ENCODE peak calls at places on chromosomes 6 and 20, in nine cellular contexts. One of them, this sample, is unnamed. For H3K9me3, the result is how much of the 10 kb centered on the place peaks cover.

GRCh38 chr20:50308513-50309279 is 118.1 kb downstream of the CEBPB start:
- DNase-seq in stomach: peak
- DNase-seq in fibroblast of lung: peak
- DNase-seq in ovary: peak
- DNase-seq in psoas muscle: peak
- DNase-seq in right atrium auricular region: peak
- DNase-seq in spleen: peak
- DNase-seq in hepatocyte: peak
- DNase-seq in H9: peak
- DNase-seq in this sample: peak

GRCh38 chr6:77326029-77326428 is 137.3 kb downstream of the HTR1B start:
- DNase-seq in stomach: no peak
- DNase-seq in fibroblast of lung: no peak
- DNase-seq in ovary: no peak
- DNase-seq in psoas muscle: no peak
- DNase-seq in right atrium auricular region: no peak
- DNase-seq in spleen: no peak
- DNase-seq in hepatocyte: no peak
- DNase-seq in H9: no peak
- DNase-seq in this sample: no peak

GRCh38 chr6:130935978-130936377 is 108.8 kb downstream of the SMLR1 start:
- DNase-seq in stomach: no peak
- DNase-seq in fibroblast of lung: no peak
- DNase-seq in ovary: no peak
- DNase-seq in psoas muscle: no peak
- DNase-seq in right atrium auricular region: no peak
- DNase-seq in spleen: no peak
- DNase-seq in hepatocyte: no peak
- DNase-seq in H9: no peak
- DNase-seq in this sample: no peak

GRCh38 chr6:7590918-7591302 is 912 bp downstream of the SNRNP48 start:
- DNase-seq in stomach: no peak
- DNase-seq in fibroblast of lung: peak
- DNase-seq in ovary: no peak
- DNase-seq in psoas muscle: no peak
- DNase-seq in right atrium auricular region: no peak
- DNase-seq in spleen: no peak
- DNase-seq in hepatocyte: peak
- DNase-seq in H9: no peak
- DNase-seq in this sample: peak

GRCh38 chr6:80132942-80133517 is 26.6 kb downstream of the BCKDHB start:
- DNase-seq in stomach: peak
- DNase-seq in fibroblast of lung: peak
- DNase-seq in ovary: peak
- DNase-seq in psoas muscle: peak
- DNase-seq in right atrium auricular region: peak
- DNase-seq in spleen: no peak
- DNase-seq in hepatocyte: peak
- DNase-seq in H9: peak
- DNase-seq in this sample: peak

GRCh38 chr6:42137192-42137753 is 5.1 kb downstream of the C6orf132 start:
- DNase-seq in stomach: peak
- DNase-seq in fibroblast of lung: no peak
- DNase-seq in ovary: no peak
- DNase-seq in psoas muscle: no peak
- DNase-seq in right atrium auricular region: no peak
- DNase-seq in spleen: no peak
- DNase-seq in hepatocyte: peak
- DNase-seq in H9: peak
- DNase-seq in this sample: no peak

GRCh38 chr20:45104786-45105185 is 3.9 kb upstream of the KCNS1 start:
- DNase-seq in stomach: no peak
- DNase-seq in fibroblast of lung: peak
- DNase-seq in ovary: no peak
- DNase-seq in psoas muscle: no peak
- DNase-seq in right atrium auricular region: no peak
- DNase-seq in spleen: no peak
- DNase-seq in hepatocyte: no peak
- DNase-seq in H9: no peak
- DNase-seq in this sample: no peak

GRCh38 chr6:33205172-33206026 is 944 bp downstream of the HSD17B8 start:
- DNase-seq in stomach: no peak
- DNase-seq in fibroblast of lung: no peak
- DNase-seq in ovary: no peak
- DNase-seq in psoas muscle: no peak
- DNase-seq in right atrium auricular region: no peak
- DNase-seq in spleen: peak
- DNase-seq in hepatocyte: peak
- DNase-seq in H9: no peak
- DNase-seq in this sample: no peak

GRCh38 chr6:139129284-139129683 is 5.6 kb upstream of the HECA start:
- DNase-seq in stomach: no peak
- DNase-seq in fibroblast of lung: peak
- DNase-seq in ovary: no peak
- DNase-seq in psoas muscle: no peak
- DNase-seq in right atrium auricular region: no peak
- DNase-seq in spleen: no peak
- DNase-seq in hepatocyte: no peak
- DNase-seq in H9: no peak
- DNase-seq in this sample: no peak

GRCh38 chr6:38720295-38720694 is 5.2 kb downstream of the DNAH8 start:
- DNase-seq in stomach: no peak
- DNase-seq in fibroblast of lung: no peak
- DNase-seq in ovary: no peak
- DNase-seq in psoas muscle: no peak
- DNase-seq in right atrium auricular region: no peak
- DNase-seq in spleen: no peak
- DNase-seq in hepatocyte: no peak
- DNase-seq in H9: peak
- DNase-seq in this sample: no peak
- TF ChIP-seq CTCF in stomach: no peak
- TF ChIP-seq CTCF in fibroblast of lung: no peak
- TF ChIP-seq CTCF in ovary: no peak
- TF ChIP-seq CTCF in psoas muscle: no peak
- TF ChIP-seq CTCF in right atrium auricular region: no peak
- TF ChIP-seq CTCF in spleen: no peak
- TF ChIP-seq CTCF in hepatocyte: peak
- TF ChIP-seq CTCF in H9: peak
- TF ChIP-seq CTCF in this sample: no peak

DNA sequence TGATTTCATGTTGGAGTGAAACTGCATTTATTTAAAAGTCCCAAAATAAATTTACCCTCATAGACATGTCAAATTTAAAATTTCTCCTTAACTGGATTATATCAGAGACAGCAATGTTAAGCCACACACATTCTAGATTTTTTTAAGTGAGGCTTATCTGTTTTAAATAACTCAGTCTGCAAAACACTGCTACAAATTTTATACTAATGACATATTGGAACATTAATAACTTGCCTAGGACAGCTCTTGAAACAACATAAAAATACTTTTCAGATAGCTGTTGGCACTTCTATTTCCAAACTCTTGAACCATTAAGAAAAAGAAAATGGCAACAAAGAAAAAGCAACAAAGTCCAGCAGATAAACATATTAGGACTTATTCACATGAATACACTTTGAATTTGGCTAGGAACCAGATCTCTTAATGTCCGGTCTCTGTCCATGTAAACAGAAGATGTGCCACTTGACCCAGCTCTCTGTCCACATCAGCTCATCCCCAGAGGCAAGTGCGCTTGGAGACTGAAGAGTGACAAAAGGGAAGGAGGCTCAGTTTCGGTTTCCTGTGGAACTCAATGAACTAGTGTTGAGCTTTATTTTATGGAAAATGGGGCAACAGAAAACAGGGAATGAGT is 219.3 kb upstream of the THBS2 start:
- DNase-seq in stomach: no peak
- DNase-seq in fibroblast of lung: no peak
- DNase-seq in ovary: no peak
- DNase-seq in psoas muscle: no peak
- DNase-seq in right atrium auricular region: no peak
- DNase-seq in spleen: no peak
- DNase-seq in hepatocyte: no peak
- DNase-seq in H9: no peak
- DNase-seq in this sample: no peak
- H3K9me3 ChIP-seq in stomach: under half
- H3K9me3 ChIP-seq in fibroblast of lung: under half
- H3K9me3 ChIP-seq in ovary: under half
- H3K9me3 ChIP-seq in psoas muscle: under half
- H3K9me3 ChIP-seq in right atrium auricular region: under half
- H3K9me3 ChIP-seq in spleen: half or more
- H3K9me3 ChIP-seq in hepatocyte: under half
- H3K9me3 ChIP-seq in H9: under half
- H3K9me3 ChIP-seq in this sample: under half

DNA sequence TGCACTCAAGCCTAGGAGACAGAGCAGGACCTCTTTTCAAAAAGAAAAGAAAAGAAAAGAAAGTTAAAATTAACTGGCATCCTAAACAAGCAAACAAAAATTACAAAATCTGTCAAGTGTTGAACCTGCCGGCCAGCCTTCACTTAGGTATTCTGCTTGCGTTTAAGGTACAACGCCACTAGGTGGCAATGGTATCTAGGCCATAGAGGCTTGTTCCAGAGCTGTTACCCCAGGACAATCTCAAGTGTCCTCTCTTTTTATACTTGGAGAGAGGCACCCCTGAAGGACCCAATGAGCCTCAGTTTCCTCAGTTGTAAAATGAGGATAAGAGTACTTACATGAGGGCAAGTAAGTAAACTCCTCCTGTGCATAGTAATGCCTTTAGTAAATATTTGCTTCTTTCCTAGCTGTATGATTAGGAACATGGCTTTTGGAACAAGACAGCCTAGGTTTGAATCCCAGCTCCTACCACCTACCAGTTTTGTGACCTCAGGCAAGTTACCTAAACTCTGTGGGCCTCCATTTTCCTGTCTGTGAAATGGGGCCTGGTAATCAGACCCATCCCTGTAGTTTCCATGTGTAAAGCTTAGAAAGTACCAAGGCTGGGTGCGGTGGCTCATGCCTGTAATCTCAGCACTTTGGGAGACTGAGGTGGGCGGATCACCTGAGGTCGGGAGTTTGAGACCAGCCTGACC is 5.8 kb upstream of the PACSIN1 start:
- DNase-seq in stomach: peak
- DNase-seq in fibroblast of lung: peak
- DNase-seq in ovary: no peak
- DNase-seq in psoas muscle: no peak
- DNase-seq in right atrium auricular region: no peak
- DNase-seq in spleen: peak
- DNase-seq in hepatocyte: peak
- DNase-seq in H9: peak
- DNase-seq in this sample: peak
- H3K27ac ChIP-seq in stomach: no peak
- H3K27ac ChIP-seq in fibroblast of lung: no peak
- H3K27ac ChIP-seq in ovary: no peak
- H3K27ac ChIP-seq in psoas muscle: no peak
- H3K27ac ChIP-seq in right atrium auricular region: no peak
- H3K27ac ChIP-seq in spleen: no peak
- H3K27ac ChIP-seq in hepatocyte: no peak
- H3K27ac ChIP-seq in H9: no peak
- H3K27ac ChIP-seq in this sample: no peak

GRCh38 chr20:63427724-63428330 is 44.6 kb downstream of the KCNQ2 start:
- DNase-seq in stomach: no peak
- DNase-seq in fibroblast of lung: no peak
- DNase-seq in ovary: no peak
- DNase-seq in psoas muscle: no peak
- DNase-seq in right atrium auricular region: no peak
- DNase-seq in spleen: no peak
- DNase-seq in hepatocyte: no peak
- DNase-seq in H9: no peak
- DNase-seq in this sample: no peak

GRCh38 chr20:63423751-63424150 is 48.7 kb downstream of the KCNQ2 start:
- DNase-seq in stomach: no peak
- DNase-seq in fibroblast of lung: no peak
- DNase-seq in ovary: no peak
- DNase-seq in psoas muscle: no peak
- DNase-seq in right atrium auricular region: no peak
- DNase-seq in spleen: no peak
- DNase-seq in hepatocyte: no peak
- DNase-seq in H9: no peak
- DNase-seq in this sample: no peak

GRCh38 chr20:63424613-63425012 is 47.8 kb downstream of the KCNQ2 start:
- DNase-seq in stomach: no peak
- DNase-seq in fibroblast of lung: no peak
- DNase-seq in ovary: no peak
- DNase-seq in psoas muscle: no peak
- DNase-seq in right atrium auricular region: no peak
- DNase-seq in spleen: no peak
- DNase-seq in hepatocyte: no peak
- DNase-seq in H9: no peak
- DNase-seq in this sample: no peak

GRCh38 chr20:63427206-63427605 is 45.2 kb downstream of the KCNQ2 start:
- DNase-seq in stomach: no peak
- DNase-seq in fibroblast of lung: no peak
- DNase-seq in ovary: no peak
- DNase-seq in psoas muscle: no peak
- DNase-seq in right atrium auricular region: no peak
- DNase-seq in spleen: no peak
- DNase-seq in hepatocyte: no peak
- DNase-seq in H9: no peak
- DNase-seq in this sample: no peak

GRCh38 chr20:63425846-63426485 is 46.5 kb downstream of the KCNQ2 start:
- DNase-seq in stomach: no peak
- DNase-seq in fibroblast of lung: no peak
- DNase-seq in ovary: no peak
- DNase-seq in psoas muscle: no peak
- DNase-seq in right atrium auricular region: no peak
- DNase-seq in spleen: no peak
- DNase-seq in hepatocyte: no peak
- DNase-seq in H9: no peak
- DNase-seq in this sample: no peak
- TF ChIP-seq CTCF in stomach: no peak
- TF ChIP-seq CTCF in fibroblast of lung: no peak
- TF ChIP-seq CTCF in ovary: no peak
- TF ChIP-seq CTCF in psoas muscle: no peak
- TF ChIP-seq CTCF in right atrium auricular region: no peak
- TF ChIP-seq CTCF in spleen: no peak
- TF ChIP-seq CTCF in hepatocyte: no peak
- TF ChIP-seq CTCF in H9: no peak
- TF ChIP-seq CTCF in this sample: no peak

DNA sequence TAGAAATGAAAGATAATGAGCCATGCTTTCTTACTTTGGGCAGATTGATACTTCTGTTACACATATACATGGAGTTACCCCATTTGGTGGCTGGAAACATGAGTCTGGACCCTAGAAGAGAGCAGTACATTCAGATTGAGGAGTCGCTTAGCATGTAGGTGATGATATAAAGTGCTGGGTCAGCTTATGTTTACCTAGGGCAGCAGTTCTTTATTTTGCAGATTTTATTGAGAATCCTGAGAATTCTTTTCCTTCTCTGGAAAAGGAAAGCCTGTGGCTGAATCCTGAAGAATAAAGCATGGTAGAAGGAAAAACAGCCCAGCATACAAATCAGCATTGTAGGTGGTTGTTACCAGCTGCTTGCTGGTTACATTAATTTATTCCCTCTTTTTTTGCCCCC is 91.2 kb downstream of the SMAP1 start:
- DNase-seq in stomach: no peak
- DNase-seq in fibroblast of lung: no peak
- DNase-seq in ovary: no peak
- DNase-seq in psoas muscle: no peak
- DNase-seq in right atrium auricular region: no peak
- DNase-seq in spleen: no peak
- DNase-seq in hepatocyte: no peak
- DNase-seq in H9: no peak
- DNase-seq in this sample: no peak
- H3K9me3 ChIP-seq in stomach: under half
- H3K9me3 ChIP-seq in fibroblast of lung: under half
- H3K9me3 ChIP-seq in ovary: under half
- H3K9me3 ChIP-seq in psoas muscle: under half
- H3K9me3 ChIP-seq in right atrium auricular region: under half
- H3K9me3 ChIP-seq in spleen: under half
- H3K9me3 ChIP-seq in hepatocyte: under half
- H3K9me3 ChIP-seq in H9: under half
- H3K9me3 ChIP-seq in this sample: under half

GRCh38 chr20:17556842-17557674 is 12.8 kb upstream of the DSTN start:
- DNase-seq in stomach: peak
- DNase-seq in fibroblast of lung: no peak
- DNase-seq in ovary: peak
- DNase-seq in psoas muscle: peak
- DNase-seq in right atrium auricular region: no peak
- DNase-seq in spleen: no peak
- DNase-seq in hepatocyte: peak
- DNase-seq in H9: peak
- DNase-seq in this sample: peak
- H3K27ac ChIP-seq in stomach: peak
- H3K27ac ChIP-seq in fibroblast of lung: peak
- H3K27ac ChIP-seq in ovary: peak
- H3K27ac ChIP-seq in psoas muscle: peak
- H3K27ac ChIP-seq in right atrium auricular region: peak
- H3K27ac ChIP-seq in spleen: no peak
- H3K27ac ChIP-seq in hepatocyte: peak
- H3K27ac ChIP-seq in H9: no peak
- H3K27ac ChIP-seq in this sample: peak